ENCODE peak calls at places on chromosomes 1 and 21, in four cellular contexts. H is HCT116, R is K562, W is HepG2. U is an unnamed sample.

GRCh38 chr1:36217667-36218066 is 6.6 kb upstream of the THRAP3 start:
- DNase-seq in R (no peak), W (no peak), H (peak), U (peak)

GRCh38 chr1:21278208-21278861 is 11.9 kb downstream of the ECE1 start:
- DNase-seq in R (no peak), W (no peak), H (no peak), U (no peak)

GRCh38 chr1:42837742-42838141 is 8.7 kb upstream of the ZNF691 start:
- DNase-seq in H (no peak), R (no peak), W (no peak), U (no peak)

GRCh38 chr1:193179094-193179493 is 7.3 kb downstream of the B3GALT2 start:
- DNase-seq in W (no peak), H (no peak), R (no peak), U (no peak)

GRCh38 chr1:233543338-233544255 is 70.3 kb upstream of the KCNK1 start:
- DNase-seq in H (peak), W (peak), R (peak), U (peak)

GRCh38 chr1:63321788-63322247 is 549 bp upstream of the FOXD3 start:
- DNase-seq in W (no peak), R (no peak), H (no peak), U (no peak)

GRCh38 chr1:10610901-10611600 is 136.3 kb downstream of the PEX14 start:
- DNase-seq in R (no peak), H (no peak), W (no peak), U (no peak)

GRCh38 chr1:112515311-112516009 is 6.7 kb downstream of the WNT2B start:
- DNase-seq in W (peak), R (no peak), H (no peak), U (no peak)

GRCh38 chr1:223609961-223610360 is 55.5 kb downstream of the CAPN8 start:
- DNase-seq in W (no peak), R (no peak), H (no peak), U (no peak)

GRCh38 chr21:40054403-40054802 is 187.2 kb downstream of the PCP4 start:
- DNase-seq in R (no peak), H (no peak), W (no peak), U (no peak)

GRCh38 chr1:9426291-9426711 is 113.0 kb upstream of the SLC25A33 start:
- DNase-seq in W (no peak), R (no peak), H (no peak), U (no peak)

GRCh38 chr1:97143236-97143882 is 421.8 kb downstream of the PTBP2 start:
- DNase-seq in W (no peak), H (no peak), R (no peak), U (no peak)

GRCh38 chr1:119674110-119674509 is 26.0 kb upstream of the ZNF697 start:
- DNase-seq in H (no peak), R (no peak), W (peak), U (no peak)

GRCh38 chr21:42475526-42476492 is 20.2 kb downstream of the RSPH1 start:
- DNase-seq in H (no peak), W (no peak), R (no peak), U (no peak)

GRCh38 chr1:12055259-12055658 is 7.8 kb upstream of the TNFRSF8 start:
- DNase-seq in H (no peak), W (no peak), R (no peak), U (no peak)

GRCh38 chr1:164803366-164803765 is 244.4 kb downstream of the PBX1 start:
- DNase-seq in W (no peak), H (no peak), R (no peak), U (no peak)

GRCh38 chr1:55631508-55631907 is 416.3 kb upstream of the USP24 start:
- DNase-seq in R (no peak), W (no peak), H (no peak), U (no peak)

DNA sequence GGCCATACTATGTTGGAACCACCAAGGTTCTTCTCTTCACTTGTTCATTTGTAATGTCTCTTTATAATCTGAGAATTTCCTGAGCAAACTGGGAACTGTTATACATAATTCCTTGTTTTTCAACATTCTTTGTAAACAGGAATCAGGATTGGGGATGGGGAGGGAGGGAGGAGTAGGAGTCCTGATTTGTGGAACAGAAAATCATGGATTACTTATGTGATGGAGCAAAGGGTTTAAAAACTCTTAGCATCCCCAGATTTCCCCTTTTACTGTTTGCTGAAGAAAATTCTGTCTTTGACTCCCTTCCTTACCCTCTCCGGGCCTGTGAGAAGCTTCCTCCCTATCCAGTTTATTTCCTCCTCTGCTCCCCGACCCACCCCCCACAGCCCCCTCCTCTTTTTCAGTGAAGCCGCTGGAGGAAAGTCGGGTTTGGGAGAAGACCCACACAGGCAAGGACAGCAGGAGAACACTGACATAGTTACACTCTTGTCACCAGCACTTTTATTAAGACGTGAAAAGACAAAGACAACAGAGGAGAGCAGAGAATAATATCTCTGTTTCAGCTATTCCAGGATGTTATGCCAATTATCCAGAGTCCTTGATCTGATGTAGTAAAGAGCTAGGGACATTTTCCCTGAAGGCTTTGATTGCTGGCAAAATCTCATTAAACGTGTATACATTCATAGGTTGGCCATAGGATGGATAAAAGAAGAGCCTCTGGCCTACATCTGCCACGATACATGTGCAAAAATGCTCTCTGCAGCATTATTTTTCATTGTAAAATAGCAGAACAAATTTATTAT is 4.6 kb upstream of the NBPF1 start:
- DNase-seq in W (no peak), R (no peak), H (no peak), U (no peak)
- TF ChIP-seq TCF7L2 in W (no peak), R (no peak), H (no peak), U (no peak)

DNA sequence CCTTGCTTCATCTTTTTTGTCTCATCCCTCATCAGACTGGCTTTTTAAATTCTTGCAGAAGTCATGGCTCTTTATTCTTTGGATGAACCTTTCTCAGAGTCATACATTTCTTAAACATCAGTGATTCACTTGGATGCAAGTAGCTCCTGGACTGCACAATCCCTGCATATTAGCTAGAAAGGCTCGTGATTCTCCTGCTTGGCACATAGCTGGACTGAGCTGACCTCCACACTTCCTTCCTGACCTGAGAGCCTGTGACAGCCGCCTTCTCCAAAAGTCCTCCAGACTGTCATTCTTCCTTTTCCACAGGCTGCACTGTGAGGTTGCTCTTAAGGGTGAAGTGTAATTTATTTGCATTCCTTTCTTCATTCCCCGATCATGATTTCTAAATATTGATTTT is 109.4 kb downstream of the RGL1 start:
- DNase-seq in R (no peak), H (no peak), W (no peak), U (no peak)
- TF ChIP-seq TCF7L2 in R (no peak), H (no peak), W (no peak), U (no peak)

GRCh38 chr21:34335316-34335715 is 28.5 kb upstream of the KCNE2 start:
- DNase-seq in R (no peak), H (no peak), W (no peak), U (no peak)

GRCh38 chr21:34337741-34338140 is 26.1 kb upstream of the KCNE2 start:
- DNase-seq in R (no peak), H (no peak), W (no peak), U (no peak)

GRCh38 chr21:34336245-34336644 is 27.6 kb upstream of the KCNE2 start:
- DNase-seq in W (no peak), R (no peak), H (no peak), U (no peak)

GRCh38 chr21:34338226-34338625 is 25.6 kb upstream of the KCNE2 start:
- DNase-seq in R (no peak), H (no peak), W (no peak), U (no peak)

GRCh38 chr21:34336756-34337391 is 26.9 kb upstream of the KCNE2 start:
- DNase-seq in W (no peak), R (no peak), H (no peak), U (no peak)
- TF ChIP-seq TCF7L2 in W (no peak), R (no peak), H (no peak), U (no peak)

GRCh38 chr1:28104866-28105467 is 16.6 kb upstream of the EYA3 start:
- DNase-seq in W (peak), R (peak), H (peak), U (no peak)
- TF ChIP-seq TCF7L2 in W (no peak), R (no peak), H (no peak), U (no peak)

GRCh38 chr1:205171369-205171768 is 40.1 kb downstream of the DSTYK start:
- DNase-seq in H (no peak), W (no peak), R (no peak), U (no peak)

GRCh38 chr1:205169248-205169647 is 42.3 kb downstream of the DSTYK start:
- DNase-seq in W (no peak), H (no peak), R (no peak), U (no peak)

GRCh38 chr1:205170532-205171269 is 40.8 kb downstream of the DSTYK start:
- DNase-seq in W (no peak), H (no peak), R (peak), U (no peak)

GRCh38 chr1:205172729-205173366 is 38.7 kb downstream of the DSTYK start:
- DNase-seq in H (peak), R (peak), W (peak), U (peak)

GRCh38 chr1:205168291-205168690 is 43.2 kb downstream of the DSTYK start:
- DNase-seq in H (no peak), W (no peak), R (no peak), U (no peak)
- TF ChIP-seq TCF7L2 in H (no peak), W (no peak), R (no peak), U (no peak)

DNA sequence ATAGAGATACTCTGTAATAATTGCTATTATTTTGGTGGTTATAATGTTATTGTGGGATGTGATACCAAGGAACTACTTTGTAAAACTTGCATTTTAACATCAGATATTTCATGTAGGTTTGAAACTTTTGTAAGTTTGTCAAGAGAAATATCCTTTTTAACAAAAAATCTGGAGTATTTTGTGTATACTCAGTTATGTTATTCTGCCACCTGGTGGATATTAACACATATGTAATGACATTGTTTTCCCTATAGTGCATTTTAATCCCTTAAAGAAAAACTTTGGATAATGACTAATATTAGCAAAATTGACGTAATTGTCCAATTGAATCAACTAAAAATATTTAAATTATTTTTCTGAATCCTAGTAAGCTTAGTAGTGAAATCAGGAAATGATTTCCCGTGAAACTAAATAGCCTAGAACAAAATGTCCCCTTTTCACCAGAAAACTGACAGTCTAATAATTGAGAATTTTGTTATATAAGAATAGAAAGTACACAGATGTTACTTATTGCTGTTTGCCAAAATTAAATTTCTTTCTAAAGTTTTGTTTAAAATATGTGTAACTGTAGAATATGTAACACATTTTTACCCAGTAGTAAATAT is 39.6 kb downstream of the KCTD3 start:
- DNase-seq in W (no peak), H (no peak), R (peak), U (no peak)
- TF ChIP-seq TCF7L2 in W (no peak), H (no peak), R (no peak), U (no peak)

GRCh38 chr1:168372307-168372706 is 91.6 kb downstream of the TBX19 start:
- DNase-seq in H (no peak), R (peak), W (no peak), U (no peak)

GRCh38 chr1:168371477-168371876 is 90.8 kb downstream of the TBX19 start:
- DNase-seq in W (no peak), H (no peak), R (no peak), U (no peak)

GRCh38 chr1:168372857-168373520 is 92.3 kb downstream of the TBX19 start:
- DNase-seq in R (peak), W (no peak), H (no peak), U (no peak)

GRCh38 chr1:168375901-168376300 is 95.2 kb downstream of the TBX19 start:
- DNase-seq in R (no peak), H (no peak), W (no peak), U (no peak)

DNA sequence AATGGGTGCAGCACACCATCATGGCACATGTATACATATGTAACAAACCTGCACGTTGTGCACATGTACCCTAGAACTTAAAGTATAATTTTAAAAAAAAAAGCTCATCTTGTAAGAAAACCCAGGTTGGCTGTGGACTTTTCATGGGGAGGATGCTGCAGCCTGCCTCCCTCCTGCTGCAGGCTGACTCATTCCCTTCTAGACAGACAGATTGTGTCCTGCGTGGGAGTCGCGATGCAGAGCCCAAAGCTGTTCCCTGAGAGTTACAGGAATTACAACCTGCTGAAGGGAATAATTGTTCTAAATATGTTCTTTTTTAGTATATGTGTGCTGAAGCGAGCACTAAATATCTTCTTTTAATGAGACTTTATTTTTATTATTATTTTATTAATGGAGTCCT is 93.2 kb downstream of the TBX19 start:
- DNase-seq in H (no peak), R (peak), W (no peak), U (no peak)
- TF ChIP-seq TCF7L2 in H (no peak), R (no peak), W (no peak), U (no peak)

GRCh38 chr1:79603862-79604261 is 597.3 kb upstream of the ADGRL4 start:
- DNase-seq in R (no peak), H (no peak), W (no peak), U (no peak)
- TF ChIP-seq TCF7L2 in R (no peak), H (no peak), W (no peak), U (no peak)